ENCODE peak calls at places on chromosomes 16 and 17, in four cellular contexts. U is dorsolateral prefrontal cortex, H is nucleus accumbens, I is brain microvascular endothelial cell. V is an unnamed sample.

GRCh38 chr17:29732613-29733012 is 109.9 kb upstream of the CORO6 start:
- DNase-seq in H (no peak), I (peak), U (no peak), V (no peak)

GRCh38 chr16:64962786-64963185 is 159.1 kb downstream of the CDH11 start:
- DNase-seq in U (no peak), H (no peak), I (no peak), V (no peak)

GRCh38 chr17:2174048-2174447 is 119.1 kb downstream of the HIC1 start:
- DNase-seq in H (no peak), U (no peak), I (peak), V (no peak)

GRCh38 chr16:78127130-78127529 is 27.7 kb downstream of the WWOX start:
- DNase-seq in I (peak), U (no peak), H (no peak), V (no peak)

GRCh38 chr17:82215095-82215971 is 2.7 kb upstream of the CCDC57 start:
- DNase-seq in I (no peak), H (no peak), U (no peak), V (peak)

GRCh38 chr16:89308391-89309333 is 91.2 kb downstream of the ZNF778 start:
- DNase-seq in I (no peak), U (no peak), H (no peak), V (no peak)

GRCh38 chr17:4634981-4635380 is 6.5 kb downstream of the ALOX15 start:
- DNase-seq in H (no peak), I (no peak), U (no peak), V (no peak)

GRCh38 chr16:89200850-89201466 is 621 bp upstream of the SLC22A31 start:
- DNase-seq in H (no peak), U (no peak), I (no peak), V (no peak)

GRCh38 chr17:378068-378467 is 25.5 kb upstream of the RPH3AL start:
- DNase-seq in H (no peak), U (no peak), I (no peak), V (no peak)

GRCh38 chr17:35312790-35313711 is 60.4 kb downstream of the SLFN11 start:
- DNase-seq in I (peak), H (no peak), U (peak), V (no peak)

GRCh38 chr16:81523387-81524115 is 78.9 kb downstream of the CMIP start:
- DNase-seq in H (no peak), U (peak), I (peak), V (no peak)

GRCh38 chr17:15490634-15491261 is 23.3 kb upstream of the CDRT4 start:
- DNase-seq in U (peak), H (peak), I (peak), V (peak)

GRCh38 chr16:75433732-75434413 is 570 bp upstream of the CFDP1 start:
- DNase-seq in U (peak), I (peak), H (peak), V (peak)

GRCh38 chr17:45828171-45829133 is 16.2 kb upstream of the SPPL2C start:
- DNase-seq in U (peak), I (no peak), H (no peak), V (no peak)

GRCh38 chr17:75010683-75011406 is 1.6 kb upstream of the MRPL58 start:
- DNase-seq in I (no peak), U (peak), H (no peak), V (no peak)

GRCh38 chr17:32828822-32829221 is 48.1 kb downstream of the MYO1D start:
- DNase-seq in I (no peak), H (no peak), U (no peak), V (no peak)

GRCh38 chr16:87464691-87465300 is 28.0 kb downstream of the ZCCHC14 start:
- DNase-seq in U (peak), H (no peak), I (peak), V (no peak)

GRCh38 chr17:76170114-76170513 is 29.1 kb upstream of the FOXJ1 start:
- DNase-seq in I (no peak), U (no peak), H (no peak), V (no peak)

GRCh38 chr16:88681084-88681680 is 5.1 kb downstream of the SNAI3 start:
- DNase-seq in H (no peak), U (no peak), I (no peak), V (no peak)